ENCODE peak calls at places on chromosome 7, in seven cellular contexts. M, T, L, E, V, B and F are unnamed samples.

GRCh38 chr7:3033136-3033535 is 10.5 kb downstream of the CARD11 start:
- DNase-seq in M (no peak), L (no peak), V (no peak), B (no peak), T (no peak), E (no peak), F (no peak)

GRCh38 chr7:47283497-47284131 is 298.3 kb downstream of the TNS3 start:
- DNase-seq in B (no peak), T (no peak), E (peak; percentile 85), V (no peak), M (peak; percentile 85), L (no peak), F (no peak)

GRCh38 chr7:54769203-54769602 is 10.2 kb upstream of the SEC61G start:
- DNase-seq in L (no peak), T (no peak), E (no peak), B (no peak), M (no peak), V (no peak), F (no peak)

GRCh38 chr7:69994907-69995542 is 396.8 kb downstream of the AUTS2 start:
- DNase-seq in E (no peak), B (no peak), V (no peak), M (no peak), L (no peak), T (no peak), F (no peak)

GRCh38 chr7:27214587-27214950 is 14.7 kb upstream of the HOXA13 start:
- DNase-seq in T (no peak), E (no peak), B (no peak), V (no peak), L (no peak), M (no peak), F (no peak)

GRCh38 chr7:74627699-74628411 is 29.7 kb upstream of the GTF2I start:
- DNase-seq in B (no peak), E (peak; percentile 66), L (no peak), V (no peak), T (no peak), M (peak; percentile 50), F (peak; percentile 92)

GRCh38 chr7:97094531-97094930 is 23.0 kb upstream of the SDHAF3 start:
- DNase-seq in T (no peak), B (no peak), V (no peak), L (no peak), M (no peak), E (no peak), F (peak; percentile 82)

GRCh38 chr7:98396768-98397167 is 4.1 kb downstream of the BAIAP2L1 start:
- DNase-seq in T (no peak), M (no peak), L (no peak), B (no peak), E (no peak), V (no peak), F (no peak)

GRCh38 chr7:132371948-132372347 is 204.3 kb downstream of the PLXNA4 start:
- DNase-seq in M (no peak), L (no peak), E (no peak), V (no peak), B (no peak), T (no peak), F (no peak)

GRCh38 chr7:10412426-10413019 is 561.1 kb upstream of the PHF14 start:
- DNase-seq in L (no peak), T (no peak), M (peak; percentile 4), E (no peak), B (no peak), V (no peak), F (peak; percentile 79)

GRCh38 chr7:113267271-113267670 is 148.9 kb upstream of the SMIM30 start:
- DNase-seq in L (no peak), M (no peak), V (no peak), E (no peak), T (no peak), B (no peak), F (peak; percentile 17)

GRCh38 chr7:73647725-73648592 is 19.7 kb upstream of the VPS37D start:
- DNase-seq in V (no peak), E (peak; percentile 83), L (no peak), T (no peak), B (no peak), M (peak; percentile 81), F (no peak)

GRCh38 chr7:106423836-106424475 is 139.2 kb upstream of the NAMPT start:
- DNase-seq in E (no peak), L (no peak), T (no peak), M (no peak), B (no peak), V (no peak), F (peak; percentile 13)

GRCh38 chr7:115822801-115823200 is 207.8 kb downstream of the TFEC start:
- DNase-seq in V (no peak), L (no peak), B (no peak), E (no peak), T (no peak), M (no peak), F (no peak)

GRCh38 chr7:154587812-154588211 is 415.1 kb downstream of the PAXIP1 start:
- DNase-seq in L (no peak), V (no peak), T (no peak), E (no peak), M (no peak), B (no peak), F (no peak)